ENCODE peak calls at places on chromosomes 11 and 22, in nine cellular contexts. Y is GM23338, Q is osteoblast, X is gastrocnemius medialis, I is HCT116, F is hepatocyte, K is ascending aorta, V is left ventricle myocardium inferior, A is fibroblast of lung. P is an unnamed sample.
A peak's percentile ranks its signal among the peaks of the same experiment; 100 is the strongest.

GRCh38 chr11:96277696-96278038 is 65.3 kb downstream of the MAML2 start:
- DNase-seq in Y (no peak), Q (no peak), X (no peak), I (no peak), F (no peak), K (no peak), V (no peak), A (no peak), P (no peak)

GRCh38 chr11:16126361-16126760 is 230.0 kb downstream of the SOX6 start:
- DNase-seq in Y (no peak), Q (no peak), X (no peak), I (no peak), F (peak; percentile 12), K (no peak), V (no peak), A (no peak), P (no peak)

GRCh38 chr11:118639899-118640298 is 32.5 kb downstream of the PHLDB1 start:
- DNase-seq in Y (no peak), Q (no peak), X (no peak), I (no peak), F (no peak), K (no peak), V (no peak), A (no peak), P (no peak)

GRCh38 chr11:34050536-34050935 is 995 bp upstream of the CAPRIN1 start:
- DNase-seq in Y (no peak), Q (peak; percentile 90), X (no peak), I (no peak), F (no peak), K (no peak), V (no peak), A (peak; percentile 44), P (peak; percentile 21)

GRCh38 chr22:50191041-50191740 is 5.5 kb downstream of the TRABD start:
- DNase-seq in Y (no peak), Q (no peak), X (no peak), I (no peak), F (no peak), K (no peak), V (no peak), A (no peak), P (no peak)

GRCh38 chr11:131737357-131737756 is 366.9 kb downstream of the NTM start:
- DNase-seq in Y (peak; percentile 20), Q (no peak), X (no peak), I (no peak), F (no peak), K (no peak), V (no peak), A (peak; percentile 62), P (no peak)

GRCh38 chr11:33910261-33910959 is 18.5 kb upstream of the LMO2 start:
- DNase-seq in Y (no peak), Q (no peak), X (no peak), I (no peak), F (no peak), K (no peak), V (no peak), A (peak; percentile 17), P (no peak)

GRCh38 chr11:61447601-61448551 is 18.0 kb downstream of the SDHAF2 start:
- DNase-seq in Y (no peak), Q (no peak), X (peak; percentile 37), I (no peak), F (no peak), K (no peak), V (no peak), A (no peak), P (no peak)

GRCh38 chr11:121347805-121348204 is 55.2 kb downstream of the SC5D start:
- DNase-seq in Y (no peak), Q (no peak), X (no peak), I (no peak), F (no peak), K (no peak), V (no peak), A (no peak), P (no peak)

GRCh38 chr22:50090141-50090714 is 422 bp downstream of the MOV10L1 start:
- DNase-seq in Y (peak; percentile 57), Q (peak; percentile 77), X (no peak), I (no peak), F (no peak), K (no peak), V (no peak), A (no peak), P (no peak)

GRCh38 chr11:31810779-31811647 is at the start of gene PAX6:
- DNase-seq in Y (peak; percentile 89), Q (peak; percentile 93), X (peak; percentile 16), I (peak; percentile 21), F (no peak), K (peak; percentile 33), V (no peak), A (no peak), P (peak; percentile 76)
- H3K27me3 ChIP-seq in Y (peaks cover 99% of the 10 kb centered on the region), Q (peaks cover 99% of the 10 kb centered on the region), X (peaks cover 100% of the 10 kb centered on the region), I (no peaks in the 10 kb centered on the region), F (peaks cover 100% of the 10 kb centered on the region), K (peaks cover 76% of the 10 kb centered on the region), V (peaks cover 100% of the 10 kb centered on the region), A (peaks cover 87% of the 10 kb centered on the region), P (peaks cover 98% of the 10 kb centered on the region)

DNA sequence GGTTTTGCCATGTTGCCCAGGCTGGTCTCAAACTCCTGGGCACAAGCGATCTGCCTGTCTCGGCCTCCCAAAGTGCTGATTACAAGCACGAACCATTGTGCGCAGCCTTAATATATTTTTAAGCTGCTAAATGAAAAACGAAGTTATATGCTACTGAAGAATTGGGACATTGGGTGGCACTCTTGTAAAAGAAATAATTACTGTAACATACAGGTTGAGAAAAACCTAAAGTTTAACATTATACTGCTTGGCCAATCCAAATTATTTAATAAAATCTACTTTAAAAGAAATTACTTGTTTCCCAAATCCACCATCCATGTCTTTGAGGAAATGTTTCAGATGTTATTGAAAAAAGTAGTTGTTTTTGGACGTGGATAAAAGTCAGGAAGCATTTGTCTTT is 37.9 kb upstream of the ARHGAP32 start:
- DNase-seq in Y (no peak), Q (no peak), X (no peak), I (no peak), F (no peak), K (no peak), V (no peak), A (peak; percentile 61), P (no peak)
- TF ChIP-seq CTCF in Y (no peak), Q (peak; percentile 9), X (no peak), I (no peak), F (peak; percentile 17), K (no peak), V (peak; percentile 23), A (no peak), P (no peak)

DNA sequence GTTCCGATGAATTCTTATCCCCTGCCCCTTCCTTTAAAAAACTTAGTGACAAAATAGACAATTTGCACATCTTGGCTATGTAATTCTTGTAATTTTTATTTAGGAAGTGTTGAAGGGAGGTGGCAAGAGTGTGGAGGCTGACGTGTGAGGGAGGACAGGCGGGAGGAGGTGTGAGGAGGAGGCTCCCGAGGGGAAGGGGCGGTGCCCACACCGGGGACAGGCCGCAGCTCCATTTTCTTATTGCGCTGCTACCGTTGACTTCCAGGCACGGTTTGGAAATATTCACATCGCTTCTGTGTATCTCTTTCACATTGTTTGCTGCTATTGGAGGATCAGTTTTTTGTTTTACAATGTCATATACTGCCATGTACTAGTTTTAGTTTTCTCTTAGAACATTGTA is 12.0 kb downstream of the CCND1 start:
- DNase-seq in Y (no peak), Q (peak; percentile 79), X (no peak), I (no peak), F (no peak), K (no peak), V (no peak), A (no peak), P (no peak)
- H3K36me3 ChIP-seq in Y (peaks cover 18% of the 10 kb centered on the region), Q (peaks cover 67% of the 10 kb centered on the region), X (no peaks in the 10 kb centered on the region), I (peaks cover 45% of the 10 kb centered on the region), F (no peaks in the 10 kb centered on the region), K (peaks cover 63% of the 10 kb centered on the region), V (peaks cover 66% of the 10 kb centered on the region), A (peaks cover 44% of the 10 kb centered on the region), P (peaks cover 75% of the 10 kb centered on the region)

GRCh38 chr11:2448661-2449547 is 4.1 kb downstream of the KCNQ1 start:
- DNase-seq in Y (no peak), Q (peak; percentile 85), X (no peak), I (no peak), F (no peak), K (no peak), V (no peak), A (no peak), P (no peak)

GRCh38 chr11:2446590-2447252 is 1.9 kb downstream of the KCNQ1 start:
- DNase-seq in Y (no peak), Q (peak; percentile 84), X (no peak), I (no peak), F (no peak), K (no peak), V (no peak), A (no peak), P (no peak)

GRCh38 chr11:2449548-2450320 is 4.9 kb downstream of the KCNQ1 start:
- DNase-seq in Y (no peak), Q (peak; percentile 82), X (no peak), I (no peak), F (no peak), K (no peak), V (no peak), A (no peak), P (no peak)

GRCh38 chr11:2447253-2447950 is 2.6 kb downstream of the KCNQ1 start:
- DNase-seq in Y (no peak), Q (peak; percentile 50), X (no peak), I (no peak), F (no peak), K (no peak), V (no peak), A (no peak), P (no peak)

GRCh38 chr11:2447951-2448650 is 3.3 kb downstream of the KCNQ1 start:
- DNase-seq in Y (no peak), Q (peak; percentile 86), X (no peak), I (no peak), F (no peak), K (no peak), V (no peak), A (no peak), P (no peak)
- H3K27me3 ChIP-seq in Y (peaks cover 56% of the 10 kb centered on the region), Q (peaks cover 17% of the 10 kb centered on the region), X (peaks cover 38% of the 10 kb centered on the region), I (peaks cover 8% of the 10 kb centered on the region), F (peaks cover 33% of the 10 kb centered on the region), K (no peaks in the 10 kb centered on the region), V (peaks cover 31% of the 10 kb centered on the region), A (peaks cover 4% of the 10 kb centered on the region), P (peaks cover 19% of the 10 kb centered on the region)

GRCh38 chr11:22536036-22536435 is 89.6 kb downstream of the FANCF start:
- DNase-seq in Y (no peak), Q (no peak), X (no peak), I (no peak), F (no peak), K (no peak), V (no peak), A (no peak), P (no peak)

GRCh38 chr11:22539851-22540376 is 85.7 kb downstream of the FANCF start:
- DNase-seq in Y (peak; percentile 56), Q (no peak), X (no peak), I (no peak), F (peak; percentile 59), K (no peak), V (no peak), A (peak; percentile 22), P (no peak)
- TF ChIP-seq CTCF in Y (peak; percentile 78), Q (peak; percentile 13), X (peak; percentile 52), I (no peak), F (peak; percentile 77), K (no peak), V (peak; percentile 57), A (peak; percentile 65), P (peak; percentile 66)